ENCODE peak calls at places on chromosomes 12 and 14, in seven cellular contexts. One of them, this sample, is unnamed.

GRCh38 chr12:106493531-106493930 is 89.3 kb upstream of the RFX4 start:
- DNase-seq in brain microvascular endothelial cell: no peak
- DNase-seq in keratinocyte: no peak
- DNase-seq in tibial nerve: no peak
- DNase-seq in OCI-LY7: no peak
- DNase-seq in CD8-positive, alpha-beta T cell: no peak
- DNase-seq in foreskin fibroblast: no peak
- DNase-seq in this sample: no peak

GRCh38 chr12:51752490-51752889 is 96.0 kb downstream of the FIGNL2 start:
- DNase-seq in brain microvascular endothelial cell: peak
- DNase-seq in foreskin fibroblast: peak
- DNase-seq in keratinocyte: no peak
- DNase-seq in OCI-LY7: no peak
- DNase-seq in CD8-positive, alpha-beta T cell: no peak
- DNase-seq in tibial nerve: peak
- DNase-seq in this sample: peak

GRCh38 chr12:30599631-30600030 is 96.0 kb downstream of the IPO8 start:
- DNase-seq in tibial nerve: no peak
- DNase-seq in keratinocyte: no peak
- DNase-seq in foreskin fibroblast: peak
- DNase-seq in CD8-positive, alpha-beta T cell: no peak
- DNase-seq in brain microvascular endothelial cell: peak
- DNase-seq in OCI-LY7: no peak
- DNase-seq in this sample: no peak

GRCh38 chr14:100104523-100105300 is 39.5 kb downstream of the EVL start:
- DNase-seq in CD8-positive, alpha-beta T cell: no peak
- DNase-seq in keratinocyte: no peak
- DNase-seq in foreskin fibroblast: peak
- DNase-seq in tibial nerve: no peak
- DNase-seq in OCI-LY7: no peak
- DNase-seq in brain microvascular endothelial cell: peak
- DNase-seq in this sample: peak

GRCh38 chr14:105859717-105860614 is 333.6 kb downstream of the TMEM121 start:
- DNase-seq in CD8-positive, alpha-beta T cell: peak
- DNase-seq in brain microvascular endothelial cell: no peak
- DNase-seq in tibial nerve: no peak
- DNase-seq in foreskin fibroblast: no peak
- DNase-seq in keratinocyte: no peak
- DNase-seq in OCI-LY7: peak
- DNase-seq in this sample: no peak

GRCh38 chr14:104732355-104732804 is 8.4 kb downstream of the ADSS1 start:
- DNase-seq in keratinocyte: no peak
- DNase-seq in foreskin fibroblast: no peak
- DNase-seq in OCI-LY7: no peak
- DNase-seq in brain microvascular endothelial cell: no peak
- DNase-seq in tibial nerve: no peak
- DNase-seq in CD8-positive, alpha-beta T cell: no peak
- DNase-seq in this sample: no peak

GRCh38 chr14:74663884-74664283 is 49.0 kb downstream of the AREL1 start:
- DNase-seq in foreskin fibroblast: no peak
- DNase-seq in CD8-positive, alpha-beta T cell: no peak
- DNase-seq in tibial nerve: peak
- DNase-seq in OCI-LY7: no peak
- DNase-seq in keratinocyte: no peak
- DNase-seq in brain microvascular endothelial cell: no peak
- DNase-seq in this sample: no peak

GRCh38 chr12:64737539-64737938 is 21.7 kb downstream of the GNS start:
- DNase-seq in keratinocyte: no peak
- DNase-seq in brain microvascular endothelial cell: no peak
- DNase-seq in tibial nerve: no peak
- DNase-seq in CD8-positive, alpha-beta T cell: no peak
- DNase-seq in OCI-LY7: peak
- DNase-seq in foreskin fibroblast: no peak
- DNase-seq in this sample: no peak

GRCh38 chr12:31005944-31006361 is 67.7 kb upstream of the DDX11 start:
- DNase-seq in brain microvascular endothelial cell: peak
- DNase-seq in OCI-LY7: no peak
- DNase-seq in CD8-positive, alpha-beta T cell: no peak
- DNase-seq in foreskin fibroblast: no peak
- DNase-seq in keratinocyte: no peak
- DNase-seq in tibial nerve: no peak
- DNase-seq in this sample: peak

GRCh38 chr12:101027200-101027599 is 182.8 kb downstream of the SLC5A8 start:
- DNase-seq in foreskin fibroblast: no peak
- DNase-seq in brain microvascular endothelial cell: no peak
- DNase-seq in CD8-positive, alpha-beta T cell: no peak
- DNase-seq in OCI-LY7: no peak
- DNase-seq in tibial nerve: no peak
- DNase-seq in keratinocyte: no peak
- DNase-seq in this sample: no peak

GRCh38 chr14:59585891-59586554 is 9.4 kb upstream of the CCDC175 start:
- DNase-seq in OCI-LY7: no peak
- DNase-seq in CD8-positive, alpha-beta T cell: no peak
- DNase-seq in tibial nerve: no peak
- DNase-seq in keratinocyte: no peak
- DNase-seq in brain microvascular endothelial cell: peak
- DNase-seq in foreskin fibroblast: peak
- DNase-seq in this sample: peak

GRCh38 chr12:33486058-33486457 is 46.4 kb upstream of the SYT10 start:
- DNase-seq in brain microvascular endothelial cell: no peak
- DNase-seq in OCI-LY7: no peak
- DNase-seq in tibial nerve: no peak
- DNase-seq in foreskin fibroblast: no peak
- DNase-seq in keratinocyte: no peak
- DNase-seq in CD8-positive, alpha-beta T cell: no peak
- DNase-seq in this sample: no peak

GRCh38 chr12:77031745-77032144 is 33.6 kb downstream of the E2F7 start:
- DNase-seq in CD8-positive, alpha-beta T cell: no peak
- DNase-seq in keratinocyte: peak
- DNase-seq in tibial nerve: no peak
- DNase-seq in foreskin fibroblast: peak
- DNase-seq in brain microvascular endothelial cell: peak
- DNase-seq in OCI-LY7: no peak
- DNase-seq in this sample: no peak

DNA sequence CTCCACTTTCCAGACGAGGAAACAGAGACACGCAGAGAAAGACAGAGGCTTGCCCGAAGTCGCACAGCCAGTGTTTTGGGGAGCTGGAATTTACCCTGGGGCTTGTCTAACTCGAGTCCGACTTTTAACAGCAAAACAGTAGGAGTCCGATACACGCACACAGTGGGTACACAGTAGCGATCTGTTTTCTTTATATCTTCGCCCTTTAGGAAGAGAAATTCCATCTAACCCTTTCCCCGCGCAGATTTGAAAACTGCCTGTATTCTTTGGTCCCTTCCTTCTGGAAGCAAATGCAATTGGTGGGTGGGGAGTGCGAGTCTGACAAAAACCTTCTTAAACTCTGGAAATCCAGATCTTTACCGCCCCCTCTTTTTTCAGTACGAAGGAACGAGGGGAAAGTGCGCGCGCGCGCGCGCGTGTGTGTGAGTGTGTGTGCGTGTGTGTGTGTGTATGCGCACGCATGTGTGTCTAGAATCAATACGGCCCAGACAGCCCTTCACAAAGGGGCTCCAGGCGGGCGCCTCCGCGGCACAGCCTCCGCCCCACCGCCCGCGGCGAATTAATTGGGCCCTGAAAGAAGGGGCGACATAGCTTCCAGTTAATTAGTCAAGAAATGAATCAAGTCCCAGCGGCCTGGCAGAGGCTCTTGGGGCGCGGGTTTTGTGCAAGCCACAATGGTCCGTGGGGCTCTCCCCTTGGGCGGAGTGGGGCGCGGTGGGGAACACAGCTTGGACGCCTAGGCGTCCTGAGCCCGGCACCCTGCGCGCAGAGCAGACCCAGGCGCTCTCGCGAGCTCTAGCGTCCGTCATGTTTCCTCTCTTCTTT is 14.0 kb upstream of the TBX3 start:
- DNase-seq in CD8-positive, alpha-beta T cell: no peak
- DNase-seq in brain microvascular endothelial cell: no peak
- DNase-seq in keratinocyte: no peak
- DNase-seq in tibial nerve: no peak
- DNase-seq in OCI-LY7: no peak
- DNase-seq in foreskin fibroblast: no peak
- DNase-seq in this sample: no peak
- H3K4me3 ChIP-seq in CD8-positive, alpha-beta T cell: no peak
- H3K4me3 ChIP-seq in brain microvascular endothelial cell: peak
- H3K4me3 ChIP-seq in keratinocyte: peak
- H3K4me3 ChIP-seq in tibial nerve: peak
- H3K4me3 ChIP-seq in OCI-LY7: no peak
- H3K4me3 ChIP-seq in foreskin fibroblast: peak
- H3K4me3 ChIP-seq in this sample: peak

DNA sequence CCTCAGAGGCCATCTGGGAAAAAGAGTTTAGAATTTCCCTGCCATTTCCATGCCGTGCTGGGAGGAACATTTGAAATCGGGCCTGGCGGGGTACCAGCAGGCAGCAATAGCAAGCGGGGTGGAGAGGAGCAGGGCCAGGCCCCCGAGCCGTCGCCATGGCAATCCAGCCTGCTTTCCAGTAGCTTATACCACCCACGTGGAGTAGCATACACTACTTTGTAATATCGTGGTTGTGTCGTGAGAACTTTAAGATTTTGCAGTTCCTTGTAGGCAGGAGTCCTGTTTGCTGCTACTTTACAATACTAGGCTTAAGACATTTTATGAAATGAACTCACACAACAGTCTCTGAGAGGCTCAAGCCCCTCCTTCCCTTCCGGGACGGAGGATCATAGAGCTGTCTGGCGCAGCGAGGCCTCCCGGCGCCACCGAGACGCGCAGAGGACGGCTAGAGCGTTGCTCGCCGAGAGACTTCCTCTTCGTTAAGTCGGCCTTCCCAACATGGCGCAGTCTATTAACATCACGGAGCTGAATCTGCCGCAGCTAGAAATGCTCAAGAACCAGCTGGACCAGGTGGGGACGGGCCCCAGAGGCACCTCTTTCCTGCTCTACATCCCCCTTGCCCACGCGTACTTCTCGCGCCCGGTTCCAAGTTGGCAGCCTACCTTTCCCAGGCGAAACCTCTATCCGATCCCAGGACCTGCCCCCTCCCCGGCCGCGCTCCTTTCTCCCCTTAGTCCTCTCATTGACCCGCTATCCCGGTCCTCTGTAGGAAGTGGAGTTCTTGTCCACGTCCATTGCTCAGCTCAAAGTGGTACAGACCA is at the start of gene PFDN5:
- DNase-seq in foreskin fibroblast: peak
- DNase-seq in keratinocyte: peak
- DNase-seq in OCI-LY7: peak
- DNase-seq in brain microvascular endothelial cell: peak
- DNase-seq in CD8-positive, alpha-beta T cell: peak
- DNase-seq in tibial nerve: peak
- DNase-seq in this sample: peak
- TF ChIP-seq CTCF in foreskin fibroblast: no peak
- TF ChIP-seq CTCF in keratinocyte: no peak
- TF ChIP-seq CTCF in OCI-LY7: no peak
- TF ChIP-seq CTCF in brain microvascular endothelial cell: peak
- TF ChIP-seq CTCF in CD8-positive, alpha-beta T cell: no peak
- TF ChIP-seq CTCF in tibial nerve: no peak
- TF ChIP-seq CTCF in this sample: no peak

DNA sequence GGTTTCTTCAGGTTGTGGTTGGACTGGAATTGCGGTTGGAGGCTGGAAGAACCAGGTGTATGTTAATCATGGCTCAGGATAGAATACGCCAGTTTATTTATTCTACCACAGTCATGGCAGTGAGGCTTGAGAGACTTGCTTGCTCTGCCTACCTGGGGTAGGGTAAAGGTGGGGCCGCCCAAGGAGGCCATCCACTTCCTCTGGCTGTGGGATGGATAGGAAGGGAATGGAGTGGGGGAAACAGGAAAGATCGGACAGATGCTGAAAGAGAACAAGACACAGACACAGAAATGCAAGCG is 8.1 kb downstream of the SHMT2 start:
- DNase-seq in keratinocyte: no peak
- DNase-seq in tibial nerve: no peak
- DNase-seq in OCI-LY7: no peak
- DNase-seq in brain microvascular endothelial cell: no peak
- DNase-seq in CD8-positive, alpha-beta T cell: no peak
- DNase-seq in foreskin fibroblast: no peak
- DNase-seq in this sample: no peak
- H3K4me3 ChIP-seq in keratinocyte: no peak
- H3K4me3 ChIP-seq in tibial nerve: no peak
- H3K4me3 ChIP-seq in OCI-LY7: peak
- H3K4me3 ChIP-seq in brain microvascular endothelial cell: no peak
- H3K4me3 ChIP-seq in CD8-positive, alpha-beta T cell: no peak
- H3K4me3 ChIP-seq in foreskin fibroblast: no peak
- H3K4me3 ChIP-seq in this sample: no peak

DNA sequence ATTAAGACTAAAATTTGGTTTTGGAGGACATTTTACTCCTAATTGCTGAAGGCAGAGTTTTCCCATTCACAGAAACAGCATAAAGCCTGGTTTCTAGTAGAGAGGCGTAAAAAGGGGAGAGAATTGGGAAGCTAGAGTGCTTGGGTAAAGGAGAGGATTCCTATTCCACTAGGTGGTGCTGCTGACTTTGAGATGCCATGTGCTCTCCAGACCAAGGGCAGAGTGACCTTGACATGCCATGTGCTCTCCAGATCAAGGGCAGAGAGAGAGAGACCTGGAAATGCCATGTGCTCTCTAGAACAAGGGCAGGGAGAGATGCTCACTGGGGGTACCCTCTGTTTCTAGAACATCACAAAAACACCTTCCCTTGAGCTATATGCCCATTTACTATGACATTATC is 176.2 kb upstream of the PDZRN4 start:
- DNase-seq in keratinocyte: no peak
- DNase-seq in foreskin fibroblast: no peak
- DNase-seq in tibial nerve: no peak
- DNase-seq in CD8-positive, alpha-beta T cell: no peak
- DNase-seq in brain microvascular endothelial cell: no peak
- DNase-seq in OCI-LY7: no peak
- DNase-seq in this sample: no peak
- TF ChIP-seq CTCF in keratinocyte: peak
- TF ChIP-seq CTCF in foreskin fibroblast: no peak
- TF ChIP-seq CTCF in tibial nerve: no peak
- TF ChIP-seq CTCF in CD8-positive, alpha-beta T cell: no peak
- TF ChIP-seq CTCF in brain microvascular endothelial cell: no peak
- TF ChIP-seq CTCF in OCI-LY7: peak
- TF ChIP-seq CTCF in this sample: no peak

GRCh38 chr14:31162910-31163649 is 44.5 kb downstream of the HECTD1 start:
- DNase-seq in foreskin fibroblast: no peak
- DNase-seq in CD8-positive, alpha-beta T cell: no peak
- DNase-seq in brain microvascular endothelial cell: no peak
- DNase-seq in OCI-LY7: no peak
- DNase-seq in tibial nerve: no peak
- DNase-seq in keratinocyte: no peak
- DNase-seq in this sample: no peak
- H3K4me3 ChIP-seq in foreskin fibroblast: no peak
- H3K4me3 ChIP-seq in CD8-positive, alpha-beta T cell: no peak
- H3K4me3 ChIP-seq in brain microvascular endothelial cell: no peak
- H3K4me3 ChIP-seq in OCI-LY7: no peak
- H3K4me3 ChIP-seq in tibial nerve: no peak
- H3K4me3 ChIP-seq in keratinocyte: no peak
- H3K4me3 ChIP-seq in this sample: no peak

GRCh38 chr12:74415633-74416032 is 122.0 kb upstream of the ATXN7L3B start:
- DNase-seq in CD8-positive, alpha-beta T cell: no peak
- DNase-seq in foreskin fibroblast: peak
- DNase-seq in OCI-LY7: peak
- DNase-seq in brain microvascular endothelial cell: peak
- DNase-seq in tibial nerve: no peak
- DNase-seq in keratinocyte: no peak
- DNase-seq in this sample: no peak
- TF ChIP-seq CTCF in CD8-positive, alpha-beta T cell: no peak
- TF ChIP-seq CTCF in foreskin fibroblast: peak
- TF ChIP-seq CTCF in OCI-LY7: peak
- TF ChIP-seq CTCF in brain microvascular endothelial cell: peak
- TF ChIP-seq CTCF in tibial nerve: peak
- TF ChIP-seq CTCF in keratinocyte: peak
- TF ChIP-seq CTCF in this sample: peak

GRCh38 chr14:71142375-71143038 is 235.2 kb downstream of the PCNX1 start:
- DNase-seq in brain microvascular endothelial cell: peak
- DNase-seq in OCI-LY7: peak
- DNase-seq in keratinocyte: peak
- DNase-seq in CD8-positive, alpha-beta T cell: no peak
- DNase-seq in tibial nerve: no peak
- DNase-seq in foreskin fibroblast: peak
- DNase-seq in this sample: peak
- H3K4me3 ChIP-seq in brain microvascular endothelial cell: no peak
- H3K4me3 ChIP-seq in OCI-LY7: peak
- H3K4me3 ChIP-seq in keratinocyte: no peak
- H3K4me3 ChIP-seq in CD8-positive, alpha-beta T cell: no peak
- H3K4me3 ChIP-seq in tibial nerve: no peak
- H3K4me3 ChIP-seq in foreskin fibroblast: no peak
- H3K4me3 ChIP-seq in this sample: no peak

This sample was measured in AG09309.